ENCODE peak calls at places on chromosomes 7 and 10, in eight cellular contexts. E is HCT116, X is MM.1S, B is GM23248, H is neural progenitor cell, K is neuronal stem cell, S is PC-9, Z is IMR-90. R is an unnamed sample.

GRCh38 chr10:29473411-29474100 is 161.2 kb downstream of the SVIL start:
- DNase-seq in E (no peak), X (no peak), B (no peak), H (no peak), K (no peak), S (no peak), Z (peak), R (no peak)

GRCh38 chr10:131825150-131825907 is 75.5 kb upstream of the PPP2R2D start:
- DNase-seq in E (no peak), X (no peak), B (peak), H (peak), K (no peak), S (no peak), Z (no peak), R (no peak)

GRCh38 chr10:129754211-129755050 is 209.6 kb downstream of the EBF3 start:
- DNase-seq in E (no peak), X (no peak), B (no peak), H (no peak), K (no peak), S (no peak), Z (no peak), R (no peak)

GRCh38 chr7:97025983-97026704 is 1.5 kb upstream of the DLX5 start:
- DNase-seq in E (no peak), X (no peak), B (peak), H (peak), K (peak), S (no peak), Z (no peak), R (no peak)

GRCh38 chr7:116543664-116544063 is 18.8 kb downstream of the CAV1 start:
- DNase-seq in E (no peak), X (no peak), B (peak), H (no peak), K (no peak), S (no peak), Z (peak), R (no peak)

GRCh38 chr10:107144490-107144889 is 20.0 kb downstream of the SORCS1 start:
- DNase-seq in E (no peak), X (no peak), B (no peak), H (peak), K (peak), S (no peak), Z (no peak), R (no peak)

GRCh38 chr10:79089579-79090110 is 20.9 kb downstream of the ZMIZ1 start:
- DNase-seq in E (no peak), X (no peak), B (no peak), H (no peak), K (no peak), S (no peak), Z (no peak), R (no peak)

GRCh38 chr10:57844387-57844998 is 423.2 kb downstream of the IPMK start:
- DNase-seq in E (no peak), X (no peak), B (no peak), H (no peak), K (no peak), S (no peak), Z (no peak), R (no peak)

GRCh38 chr10:101217450-101218281 is 11.6 kb downstream of the LBX1 start:
- DNase-seq in E (no peak), X (no peak), B (peak), H (peak), K (peak), S (peak), Z (peak), R (peak)

GRCh38 chr10:75547391-75548298 is 116.2 kb downstream of the LRMDA start:
- DNase-seq in E (no peak), X (peak), B (peak), H (no peak), K (no peak), S (no peak), Z (peak), R (no peak)

GRCh38 chr10:47243791-47244190 is 56.2 kb upstream of the GDF10 start:
- DNase-seq in E (no peak), X (no peak), B (no peak), H (no peak), K (no peak), S (no peak), Z (no peak), R (no peak)

GRCh38 chr10:19788075-19788686 is 28.1 kb upstream of the PLXDC2 start:
- DNase-seq in E (no peak), X (peak), B (peak), H (peak), K (peak), S (no peak), Z (peak), R (peak)

GRCh38 chr7:87427289-87427688 is 48.2 kb downstream of the ABCB4 start:
- DNase-seq in E (no peak), X (no peak), B (no peak), H (no peak), K (no peak), S (no peak), Z (no peak), R (no peak)

GRCh38 chr7:69739182-69739581 is 140.9 kb downstream of the AUTS2 start:
- DNase-seq in E (no peak), X (no peak), B (no peak), H (no peak), K (no peak), S (no peak), Z (no peak), R (peak)

GRCh38 chr7:9981950-9982349 is 991.7 kb upstream of the PHF14 start:
- DNase-seq in E (no peak), X (peak), B (no peak), H (no peak), K (no peak), S (no peak), Z (no peak), R (no peak)

GRCh38 chr7:9983048-9983447 is 990.6 kb upstream of the PHF14 start:
- DNase-seq in E (no peak), X (no peak), B (no peak), H (no peak), K (no peak), S (no peak), Z (no peak), R (no peak)

DNA sequence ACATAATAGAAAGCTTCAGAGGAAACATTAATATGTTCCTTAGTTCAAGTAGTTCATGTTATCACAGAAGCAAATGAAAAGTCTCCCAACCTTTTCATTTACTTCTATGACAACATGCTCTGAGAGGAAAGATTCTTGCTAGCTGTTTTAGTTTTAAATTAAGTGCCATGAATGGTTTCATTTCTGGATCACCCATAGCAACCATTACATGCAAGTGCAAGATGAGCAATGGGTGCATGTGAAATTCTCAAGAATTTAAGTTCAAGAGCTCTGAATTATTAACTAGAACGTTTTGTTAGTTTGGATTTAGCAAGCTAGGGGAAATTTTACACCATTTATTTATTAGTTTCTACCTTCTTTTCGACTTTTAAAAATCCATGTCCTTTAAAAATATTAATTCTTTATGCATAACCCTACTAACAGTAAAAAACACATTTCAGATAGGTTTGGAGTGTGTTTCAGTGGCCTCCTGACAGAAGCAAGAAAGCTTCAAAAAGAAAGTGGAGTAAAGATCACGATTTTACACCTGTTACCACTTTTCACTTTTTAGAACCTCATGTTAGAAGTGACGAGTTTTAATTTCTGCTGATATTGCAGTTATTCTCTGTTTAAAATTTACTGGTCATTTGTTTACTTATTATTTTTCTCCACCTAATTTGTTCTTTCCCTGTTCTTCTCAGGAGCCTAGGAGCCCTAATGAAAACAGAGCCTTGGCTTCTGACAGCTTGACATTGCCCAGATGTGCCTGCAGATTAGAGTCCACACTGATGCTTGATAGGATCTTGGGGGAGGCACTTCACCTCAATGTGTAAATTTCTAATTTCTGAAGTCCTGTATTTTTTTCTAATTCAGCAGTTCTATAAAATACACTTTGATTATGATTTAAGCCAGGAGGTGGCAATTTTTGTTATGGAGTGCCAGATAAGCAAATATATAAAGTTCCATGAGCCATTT is 995.3 kb upstream of the PHF14 start:
- DNase-seq in E (no peak), X (peak), B (no peak), H (no peak), K (no peak), S (no peak), Z (no peak), R (no peak)
- H2AFZ ChIP-seq in E (no peak), X (peak), B (no peak), H (no peak), K (peak), S (no peak), Z (no peak), R (no peak)

DNA sequence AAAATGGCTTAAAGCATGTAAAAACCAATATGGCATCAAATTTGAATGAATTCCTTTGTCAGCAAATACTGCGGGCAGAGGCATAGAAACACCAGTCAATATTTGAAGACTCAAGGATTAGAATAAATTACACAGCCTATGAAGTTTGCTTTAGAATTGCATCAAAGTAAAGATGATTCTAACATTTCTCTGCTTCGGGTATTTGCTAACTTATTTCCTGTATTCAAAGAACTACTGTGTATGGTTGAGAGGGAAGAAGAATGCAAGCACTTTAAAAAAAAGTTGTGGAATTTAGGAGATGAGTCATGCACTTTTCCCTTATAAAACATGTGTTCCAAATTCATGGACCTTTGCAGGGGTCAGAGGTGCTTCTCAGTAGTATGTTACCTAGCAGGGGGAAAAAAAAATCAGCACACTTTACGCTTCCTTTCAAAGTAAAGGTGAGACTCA is 90.1 kb downstream of the PIP4K2A start:
- DNase-seq in E (no peak), X (no peak), B (peak), H (no peak), K (no peak), S (no peak), Z (peak), R (no peak)
- H3K27ac ChIP-seq in E (peak), X (no peak), B (peak), H (no peak), K (no peak), S (peak), Z (no peak), R (peak)

DNA sequence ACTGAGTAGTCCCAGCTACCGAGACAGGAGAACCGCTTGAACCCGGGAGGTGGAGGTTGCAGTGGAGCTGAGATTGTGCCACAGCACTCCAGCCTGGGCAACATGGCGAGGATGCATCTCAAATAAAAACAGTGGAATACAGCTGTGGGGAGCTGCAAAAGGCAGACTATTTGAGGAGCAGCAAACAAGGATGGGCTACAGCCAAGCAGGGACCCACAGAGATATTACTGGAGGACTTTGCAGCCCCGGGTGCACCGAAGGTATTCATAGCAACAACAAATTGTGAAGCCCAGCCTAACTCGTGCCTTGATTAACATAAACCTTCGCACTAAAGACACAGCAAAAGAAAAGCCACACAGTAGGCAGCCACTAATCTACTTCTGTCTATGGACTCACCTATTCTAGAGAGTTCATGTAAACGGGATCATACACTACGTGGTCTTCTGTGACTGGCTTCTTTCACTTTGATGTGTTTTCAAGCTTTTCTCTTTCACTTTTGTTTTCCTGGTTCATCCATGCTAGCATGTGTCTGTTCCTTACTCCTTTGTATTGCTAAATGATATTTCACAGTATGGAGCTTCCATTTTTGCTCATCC is 34.0 kb downstream of the PODXL start:
- DNase-seq in E (no peak), X (peak), B (no peak), H (peak), K (no peak), S (no peak), Z (no peak), R (no peak)
- H2AFZ ChIP-seq in E (no peak), X (peak), B (peak), H (no peak), K (no peak), S (no peak), Z (peak), R (no peak)

GRCh38 chr7:119408596-119408995 is 864.4 kb upstream of the KCND2 start:
- DNase-seq in E (no peak), X (no peak), B (no peak), H (no peak), K (no peak), S (no peak), Z (no peak), R (no peak)
- H3K27ac ChIP-seq in E (no peak), X (no peak), B (no peak), H (no peak), K (no peak), S (no peak), Z (no peak), R (no peak)

DNA sequence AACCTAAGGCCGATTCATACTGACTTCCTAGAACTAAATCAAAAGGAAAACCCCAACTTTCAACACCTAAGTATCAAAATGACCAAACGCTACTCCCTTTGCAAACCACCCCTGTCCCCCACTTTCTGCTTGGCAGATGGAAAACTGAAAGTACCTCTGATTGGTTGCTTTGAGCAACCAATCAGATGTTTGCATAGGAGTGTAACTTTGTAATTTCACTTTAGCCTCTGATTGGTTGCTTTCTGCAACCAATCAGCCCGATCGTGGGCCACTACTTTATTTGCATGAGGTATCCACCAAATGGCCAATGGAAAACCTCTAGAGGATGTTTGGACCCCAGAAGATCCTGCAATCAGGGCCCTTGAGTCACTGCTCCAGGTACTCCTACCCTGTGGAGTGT is 12.3 kb upstream of the SNX10 start:
- DNase-seq in E (no peak), X (peak), B (peak), H (no peak), K (no peak), S (no peak), Z (no peak), R (no peak)
- H2AFZ ChIP-seq in E (no peak), X (no peak), B (no peak), H (no peak), K (no peak), S (no peak), Z (no peak), R (no peak)

GRCh38 chr10:13706175-13706574 is 119.4 kb downstream of the PRPF18 start:
- DNase-seq in E (no peak), X (no peak), B (no peak), H (peak), K (no peak), S (no peak), Z (no peak), R (no peak)
- H3K27ac ChIP-seq in E (no peak), X (no peak), B (no peak), H (peak), K (no peak), S (no peak), Z (no peak), R (peak)

DNA sequence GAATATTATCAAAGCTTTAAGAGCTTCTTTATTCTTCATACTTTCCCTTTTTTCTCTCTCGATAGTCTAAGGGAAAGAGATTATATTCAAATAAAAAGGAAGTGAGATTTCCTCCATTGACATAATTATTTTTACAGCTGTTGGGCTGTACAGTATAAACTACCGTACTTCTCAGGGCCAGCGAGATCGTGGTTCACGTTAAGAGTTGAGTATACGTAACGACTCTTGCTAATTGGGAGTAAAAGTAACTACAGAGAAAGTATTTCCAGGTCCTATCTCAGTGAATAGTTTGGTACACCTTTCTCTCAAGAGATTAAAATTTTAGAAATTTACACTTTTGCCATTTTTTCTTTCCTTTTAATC is 57.8 kb downstream of the INPP5F start:
- DNase-seq in E (no peak), X (no peak), B (no peak), H (no peak), K (no peak), S (no peak), Z (no peak), R (no peak)
- H2AFZ ChIP-seq in E (no peak), X (no peak), B (no peak), H (no peak), K (no peak), S (no peak), Z (no peak), R (no peak)

GRCh38 chr10:68303849-68304412 is 27.9 kb upstream of the HNRNPH3 start:
- DNase-seq in E (no peak), X (no peak), B (no peak), H (no peak), K (no peak), S (no peak), Z (no peak), R (no peak)

GRCh38 chr10:68302871-68303270 is 29.0 kb upstream of the HNRNPH3 start:
- DNase-seq in E (no peak), X (no peak), B (no peak), H (no peak), K (no peak), S (no peak), Z (no peak), R (no peak)

GRCh38 chr10:68301301-68301700 is 30.6 kb upstream of the HNRNPH3 start:
- DNase-seq in E (no peak), X (peak), B (no peak), H (no peak), K (no peak), S (no peak), Z (no peak), R (no peak)

GRCh38 chr10:68302503-68302823 is 29.4 kb upstream of the HNRNPH3 start:
- DNase-seq in E (no peak), X (no peak), B (no peak), H (no peak), K (no peak), S (peak), Z (no peak), R (no peak)

GRCh38 chr10:68301790-68302502 is 29.9 kb upstream of the HNRNPH3 start:
- DNase-seq in E (peak), X (peak), B (peak), H (peak), K (peak), S (peak), Z (peak), R (peak)
- H3K27ac ChIP-seq in E (no peak), X (no peak), B (no peak), H (no peak), K (no peak), S (no peak), Z (no peak), R (no peak)

GRCh38 chr10:80186364-80187012 is 18.8 kb downstream of the ANXA11 start:
- DNase-seq in E (no peak), X (no peak), B (peak), H (no peak), K (no peak), S (no peak), Z (no peak), R (no peak)
- H2AFZ ChIP-seq in E (no peak), X (no peak), B (no peak), H (no peak), K (no peak), S (no peak), Z (no peak), R (no peak)